ENCODE peak calls at places on chromosome 12, in nine cellular contexts. C, P, A, E, V, H, D, F and I are unnamed samples.

GRCh38 chr12:117119592-117120198 is 20.5 kb upstream of the TESC start:
- DNase-seq in C (no peak), P (no peak), A (peak), E (no peak), V (peak), H (peak), D (no peak), F (no peak), I (peak)

GRCh38 chr12:68831751-68832503 is 23.9 kb downstream of the MDM2 start:
- DNase-seq in C (no peak), P (no peak), A (no peak), E (no peak), V (no peak), H (no peak), D (no peak), F (no peak), I (no peak)

GRCh38 chr12:4112290-4112689 is 161.3 kb upstream of the CCND2 start:
- DNase-seq in C (no peak), P (no peak), A (no peak), E (no peak), V (no peak), H (peak), D (no peak), F (no peak), I (no peak)

GRCh38 chr12:47184813-47185212 is 105.1 kb upstream of the AMIGO2 start:
- DNase-seq in C (no peak), P (no peak), A (no peak), E (no peak), V (no peak), H (no peak), D (no peak), F (no peak), I (no peak)

GRCh38 chr12:124531281-124531745 is 36.1 kb downstream of the NCOR2 start:
- DNase-seq in C (no peak), P (no peak), A (no peak), E (no peak), V (no peak), H (no peak), D (no peak), F (no peak), I (no peak)

GRCh38 chr12:3236345-3237153 is 159.4 kb downstream of the TSPAN9 start:
- DNase-seq in C (no peak), P (peak), A (peak), E (no peak), V (no peak), H (peak), D (peak), F (no peak), I (peak)

GRCh38 chr12:50387487-50387886 is 8.9 kb downstream of the FAM186A start:
- DNase-seq in C (no peak), P (no peak), A (no peak), E (no peak), V (no peak), H (no peak), D (no peak), F (no peak), I (no peak)

GRCh38 chr12:68886636-68887572 is 46.1 kb downstream of the CPM start:
- DNase-seq in C (no peak), P (no peak), A (no peak), E (no peak), V (no peak), H (no peak), D (no peak), F (no peak), I (no peak)

GRCh38 chr12:47022296-47022695 is 57.1 kb upstream of the PCED1B start:
- DNase-seq in C (peak), P (peak), A (peak), E (no peak), V (no peak), H (no peak), D (no peak), F (no peak), I (no peak)

GRCh38 chr12:131872154-131873046 is 22.0 kb upstream of the ULK1 start:
- DNase-seq in C (peak), P (peak), A (peak), E (no peak), V (no peak), H (no peak), D (peak), F (no peak), I (no peak)

GRCh38 chr12:53757095-53757770 is 5.5 kb upstream of the CISTR start:
- DNase-seq in C (no peak), P (peak), A (peak), E (no peak), V (peak), H (peak), D (peak), F (peak), I (peak)